ENCODE peak calls at places on chromosomes 13 and 19, in six cellular contexts. One of them, this sample, is unnamed.

GRCh38 chr19:3837332-3837731 is 31.5 kb downstream of the ZFR2 start:
- DNase-seq in adrenal gland: no peak
- DNase-seq in body of pancreas: no peak
- DNase-seq in prostate gland: no peak
- DNase-seq in sigmoid colon: no peak
- DNase-seq in tibial nerve: no peak
- DNase-seq in this sample: no peak

GRCh38 chr13:78497702-78498319 is 105.5 kb downstream of the POU4F1 start:
- DNase-seq in adrenal gland: no peak
- DNase-seq in body of pancreas: no peak
- DNase-seq in prostate gland: no peak
- DNase-seq in sigmoid colon: no peak
- DNase-seq in tibial nerve: no peak
- DNase-seq in this sample: no peak

GRCh38 chr13:65653548-65654078 is 1576.5 kb downstream of the PCDH9 start:
- DNase-seq in adrenal gland: no peak
- DNase-seq in body of pancreas: no peak
- DNase-seq in prostate gland: no peak
- DNase-seq in sigmoid colon: no peak
- DNase-seq in tibial nerve: no peak
- DNase-seq in this sample: no peak

GRCh38 chr19:50486823-50487515 is 10.3 kb upstream of the GARIN5A start:
- DNase-seq in adrenal gland: no peak
- DNase-seq in body of pancreas: no peak
- DNase-seq in prostate gland: no peak
- DNase-seq in sigmoid colon: no peak
- DNase-seq in tibial nerve: no peak
- DNase-seq in this sample: no peak

GRCh38 chr13:90951663-90952062 is 395.8 kb upstream of the MIR17HG start:
- DNase-seq in adrenal gland: no peak
- DNase-seq in body of pancreas: no peak
- DNase-seq in prostate gland: no peak
- DNase-seq in sigmoid colon: no peak
- DNase-seq in tibial nerve: no peak
- DNase-seq in this sample: no peak

GRCh38 chr13:113002891-113003290 is 33.9 kb downstream of the MCF2L start:
- DNase-seq in adrenal gland: no peak
- DNase-seq in body of pancreas: no peak
- DNase-seq in prostate gland: no peak
- DNase-seq in sigmoid colon: no peak
- DNase-seq in tibial nerve: no peak
- DNase-seq in this sample: no peak

GRCh38 chr19:3304871-3305423 is 61.4 kb upstream of the NFIC start:
- DNase-seq in adrenal gland: peak
- DNase-seq in body of pancreas: peak
- DNase-seq in prostate gland: peak
- DNase-seq in sigmoid colon: peak
- DNase-seq in tibial nerve: peak
- DNase-seq in this sample: peak

GRCh38 chr19:56106993-56107392 is 14.1 kb downstream of the ZNF787 start:
- DNase-seq in adrenal gland: no peak
- DNase-seq in body of pancreas: no peak
- DNase-seq in prostate gland: no peak
- DNase-seq in sigmoid colon: no peak
- DNase-seq in tibial nerve: no peak
- DNase-seq in this sample: no peak

GRCh38 chr13:77397636-77398035 is 70.7 kb upstream of the MYCBP2 start:
- DNase-seq in adrenal gland: no peak
- DNase-seq in body of pancreas: no peak
- DNase-seq in prostate gland: no peak
- DNase-seq in sigmoid colon: no peak
- DNase-seq in tibial nerve: no peak
- DNase-seq in this sample: no peak

DNA sequence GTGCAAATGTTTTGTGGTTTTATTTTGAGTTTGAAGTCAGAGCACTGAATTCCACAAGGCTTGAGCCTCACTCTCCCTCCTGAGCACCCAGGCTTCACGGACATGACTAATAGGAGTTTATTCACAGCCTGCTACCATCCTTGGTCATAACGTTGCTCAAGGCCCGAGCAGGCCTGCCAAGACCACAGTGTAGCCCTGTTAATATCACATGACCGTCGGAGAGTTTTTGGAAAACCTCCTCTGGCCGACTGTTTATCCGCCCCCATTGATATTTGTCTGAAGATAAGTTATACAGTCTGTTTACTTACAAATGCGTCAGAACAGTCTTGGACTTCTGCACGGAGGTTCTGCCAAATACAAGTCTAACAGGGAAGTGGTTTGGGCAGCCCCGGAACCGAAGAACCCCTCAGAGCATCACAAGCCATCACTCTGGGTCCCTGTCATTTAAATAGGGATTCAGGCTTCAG is 89.9 kb downstream of the COL4A2 start:
- DNase-seq in adrenal gland: peak
- DNase-seq in body of pancreas: peak
- DNase-seq in prostate gland: peak
- DNase-seq in sigmoid colon: peak
- DNase-seq in tibial nerve: peak
- DNase-seq in this sample: peak
- TF ChIP-seq POLR2A in adrenal gland: peak
- TF ChIP-seq POLR2A in body of pancreas: no peak
- TF ChIP-seq POLR2A in prostate gland: no peak
- TF ChIP-seq POLR2A in sigmoid colon: peak
- TF ChIP-seq POLR2A in tibial nerve: no peak
- TF ChIP-seq POLR2A in this sample: no peak

GRCh38 chr19:17618281-17618903 is 62.9 kb downstream of the COLGALT1 start:
- DNase-seq in adrenal gland: no peak
- DNase-seq in body of pancreas: no peak
- DNase-seq in prostate gland: no peak
- DNase-seq in sigmoid colon: no peak
- DNase-seq in tibial nerve: no peak
- DNase-seq in this sample: no peak

GRCh38 chr19:17616961-17617806 is 61.7 kb downstream of the COLGALT1 start:
- DNase-seq in adrenal gland: no peak
- DNase-seq in body of pancreas: no peak
- DNase-seq in prostate gland: no peak
- DNase-seq in sigmoid colon: no peak
- DNase-seq in tibial nerve: no peak
- DNase-seq in this sample: no peak

GRCh38 chr19:17615889-17616685 is 60.6 kb downstream of the COLGALT1 start:
- DNase-seq in adrenal gland: no peak
- DNase-seq in body of pancreas: no peak
- DNase-seq in prostate gland: no peak
- DNase-seq in sigmoid colon: no peak
- DNase-seq in tibial nerve: no peak
- DNase-seq in this sample: no peak

GRCh38 chr19:17617807-17618192 is 62.4 kb downstream of the COLGALT1 start:
- DNase-seq in adrenal gland: no peak
- DNase-seq in body of pancreas: no peak
- DNase-seq in prostate gland: no peak
- DNase-seq in sigmoid colon: no peak
- DNase-seq in tibial nerve: no peak
- DNase-seq in this sample: no peak

GRCh38 chr19:17616686-17616960 is 61.2 kb downstream of the COLGALT1 start:
- DNase-seq in adrenal gland: no peak
- DNase-seq in body of pancreas: no peak
- DNase-seq in prostate gland: no peak
- DNase-seq in sigmoid colon: no peak
- DNase-seq in tibial nerve: no peak
- DNase-seq in this sample: no peak
- H3K4me3 ChIP-seq in adrenal gland: no peak
- H3K4me3 ChIP-seq in body of pancreas: no peak
- H3K4me3 ChIP-seq in prostate gland: no peak
- H3K4me3 ChIP-seq in sigmoid colon: no peak
- H3K4me3 ChIP-seq in tibial nerve: no peak
- H3K4me3 ChIP-seq in this sample: no peak

DNA sequence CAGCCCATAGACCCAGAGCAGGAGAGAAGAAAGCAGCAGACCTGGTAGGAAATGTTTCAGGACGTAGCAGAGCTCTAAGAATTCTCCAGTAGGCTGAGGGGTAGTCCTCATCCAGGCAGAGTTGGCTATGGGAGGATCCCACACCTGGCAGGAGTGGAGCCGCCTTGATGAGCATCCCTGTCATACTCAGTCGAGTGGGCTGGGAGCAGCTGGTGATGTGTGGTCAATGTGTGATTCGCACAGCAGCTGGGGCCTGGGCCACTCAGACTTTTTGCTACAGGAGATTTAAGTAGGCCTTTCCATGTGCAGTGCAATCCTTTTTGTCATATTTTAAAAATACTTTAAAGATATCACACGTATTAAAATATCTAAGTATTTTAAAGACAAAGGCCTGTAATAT is 56.6 kb downstream of the MYO16 start:
- DNase-seq in adrenal gland: no peak
- DNase-seq in body of pancreas: no peak
- DNase-seq in prostate gland: no peak
- DNase-seq in sigmoid colon: no peak
- DNase-seq in tibial nerve: no peak
- DNase-seq in this sample: no peak
- TF ChIP-seq POLR2A in adrenal gland: no peak
- TF ChIP-seq POLR2A in body of pancreas: no peak
- TF ChIP-seq POLR2A in prostate gland: no peak
- TF ChIP-seq POLR2A in sigmoid colon: no peak
- TF ChIP-seq POLR2A in tibial nerve: no peak
- TF ChIP-seq POLR2A in this sample: no peak

DNA sequence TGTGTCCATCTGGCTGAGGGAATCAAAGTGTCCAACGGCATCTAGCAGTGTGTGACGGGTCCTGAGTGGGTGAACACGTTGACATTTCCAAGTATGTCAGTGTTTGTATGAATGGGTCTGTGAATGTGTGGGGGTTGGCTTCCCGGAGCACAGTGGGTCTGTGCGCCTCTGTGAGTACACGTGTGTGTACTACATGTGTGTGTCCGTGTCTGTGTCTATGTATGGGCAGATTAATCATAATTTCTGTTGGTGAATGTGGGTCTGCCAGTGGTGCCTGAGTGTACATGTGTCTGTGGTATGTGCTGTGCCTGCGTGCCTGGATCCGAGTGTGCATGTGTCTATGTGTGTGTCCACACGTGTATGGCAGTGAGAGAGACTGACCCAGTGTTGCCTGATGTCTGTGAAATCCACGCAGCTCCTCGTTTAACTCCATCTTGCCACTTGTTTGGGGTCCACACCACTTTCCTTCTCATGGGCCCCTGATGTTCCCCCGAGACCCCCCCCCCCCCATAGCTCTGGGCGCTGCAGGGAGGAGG is 5.4 kb downstream of the CCDC8 start:
- DNase-seq in adrenal gland: no peak
- DNase-seq in body of pancreas: no peak
- DNase-seq in prostate gland: no peak
- DNase-seq in sigmoid colon: no peak
- DNase-seq in tibial nerve: no peak
- DNase-seq in this sample: no peak
- H3K4me3 ChIP-seq in adrenal gland: no peak
- H3K4me3 ChIP-seq in body of pancreas: no peak
- H3K4me3 ChIP-seq in prostate gland: no peak
- H3K4me3 ChIP-seq in sigmoid colon: no peak
- H3K4me3 ChIP-seq in tibial nerve: no peak
- H3K4me3 ChIP-seq in this sample: no peak

This sample was measured in lower leg skin.